ENCODE peak calls at places on chromosomes 7 and 10, in ten cellular contexts. One of them, this sample, is unnamed. For H3K27me3, the result is how much of the 10 kb centered on the place peaks cover.

GRCh38 chr7:40808409-40808942 is 673.7 kb downstream of the SUGCT start:
- DNase-seq in brain microvascular endothelial cell: peak
- DNase-seq in psoas muscle: no peak
- DNase-seq in PC-9: peak
- DNase-seq in right cardiac atrium: no peak
- DNase-seq in HepG2: no peak
- DNase-seq in CD8-positive, alpha-beta T cell: no peak
- DNase-seq in left ventricle myocardium inferior: no peak
- DNase-seq in tibial nerve: no peak
- DNase-seq in A673: no peak
- DNase-seq in this sample: no peak

GRCh38 chr7:93364806-93365205 is 132.6 kb downstream of the VPS50 start:
- DNase-seq in A673: no peak
- DNase-seq in CD8-positive, alpha-beta T cell: no peak
- DNase-seq in psoas muscle: no peak
- DNase-seq in tibial nerve: no peak
- DNase-seq in brain microvascular endothelial cell: no peak
- DNase-seq in right cardiac atrium: no peak
- DNase-seq in HepG2: no peak
- DNase-seq in PC-9: no peak
- DNase-seq in left ventricle myocardium inferior: no peak
- DNase-seq in this sample: no peak

GRCh38 chr10:97333351-97333600 is 1.3 kb downstream of the FRAT2 start:
- DNase-seq in HepG2: no peak
- DNase-seq in right cardiac atrium: peak
- DNase-seq in brain microvascular endothelial cell: no peak
- DNase-seq in PC-9: no peak
- DNase-seq in tibial nerve: no peak
- DNase-seq in CD8-positive, alpha-beta T cell: no peak
- DNase-seq in A673: peak
- DNase-seq in psoas muscle: no peak
- DNase-seq in left ventricle myocardium inferior: no peak
- DNase-seq in this sample: no peak

GRCh38 chr7:73717025-73717807 is 2.3 kb downstream of the STX1A start:
- DNase-seq in CD8-positive, alpha-beta T cell: no peak
- DNase-seq in tibial nerve: no peak
- DNase-seq in left ventricle myocardium inferior: no peak
- DNase-seq in PC-9: no peak
- DNase-seq in right cardiac atrium: peak
- DNase-seq in brain microvascular endothelial cell: peak
- DNase-seq in HepG2: no peak
- DNase-seq in psoas muscle: no peak
- DNase-seq in A673: no peak
- DNase-seq in this sample: no peak

GRCh38 chr10:103049237-103049636 is 131.1 kb downstream of the CNNM2 start:
- DNase-seq in A673: no peak
- DNase-seq in left ventricle myocardium inferior: no peak
- DNase-seq in CD8-positive, alpha-beta T cell: no peak
- DNase-seq in PC-9: no peak
- DNase-seq in brain microvascular endothelial cell: no peak
- DNase-seq in tibial nerve: no peak
- DNase-seq in HepG2: no peak
- DNase-seq in psoas muscle: no peak
- DNase-seq in right cardiac atrium: no peak
- DNase-seq in this sample: no peak

GRCh38 chr7:26376208-26376917 is 84.7 kb downstream of the SNX10 start:
- DNase-seq in HepG2: peak
- DNase-seq in brain microvascular endothelial cell: no peak
- DNase-seq in tibial nerve: no peak
- DNase-seq in A673: no peak
- DNase-seq in right cardiac atrium: peak
- DNase-seq in PC-9: peak
- DNase-seq in left ventricle myocardium inferior: peak
- DNase-seq in psoas muscle: peak
- DNase-seq in CD8-positive, alpha-beta T cell: no peak
- DNase-seq in this sample: no peak

GRCh38 chr10:9331583-9332008 is 1277.1 kb downstream of the GATA3 start:
- DNase-seq in PC-9: no peak
- DNase-seq in right cardiac atrium: no peak
- DNase-seq in CD8-positive, alpha-beta T cell: no peak
- DNase-seq in tibial nerve: no peak
- DNase-seq in psoas muscle: no peak
- DNase-seq in brain microvascular endothelial cell: peak
- DNase-seq in A673: peak
- DNase-seq in left ventricle myocardium inferior: no peak
- DNase-seq in HepG2: peak
- DNase-seq in this sample: no peak

GRCh38 chr7:4700577-4701235 is 18.6 kb downstream of the FOXK1 start:
- DNase-seq in left ventricle myocardium inferior: no peak
- DNase-seq in psoas muscle: no peak
- DNase-seq in HepG2: no peak
- DNase-seq in CD8-positive, alpha-beta T cell: no peak
- DNase-seq in right cardiac atrium: peak
- DNase-seq in A673: no peak
- DNase-seq in PC-9: no peak
- DNase-seq in brain microvascular endothelial cell: peak
- DNase-seq in tibial nerve: no peak
- DNase-seq in this sample: no peak

GRCh38 chr7:82444220-82445049 is 858 bp upstream of the CACNA2D1 start:
- DNase-seq in CD8-positive, alpha-beta T cell: no peak
- DNase-seq in psoas muscle: no peak
- DNase-seq in left ventricle myocardium inferior: no peak
- DNase-seq in HepG2: no peak
- DNase-seq in PC-9: no peak
- DNase-seq in right cardiac atrium: no peak
- DNase-seq in brain microvascular endothelial cell: no peak
- DNase-seq in tibial nerve: no peak
- DNase-seq in A673: no peak
- DNase-seq in this sample: no peak
- H3K4me3 ChIP-seq in CD8-positive, alpha-beta T cell: no peak
- H3K4me3 ChIP-seq in psoas muscle: peak
- H3K4me3 ChIP-seq in left ventricle myocardium inferior: peak
- H3K4me3 ChIP-seq in HepG2: no peak
- H3K4me3 ChIP-seq in PC-9: peak
- H3K4me3 ChIP-seq in right cardiac atrium: peak
- H3K4me3 ChIP-seq in brain microvascular endothelial cell: peak
- H3K4me3 ChIP-seq in tibial nerve: peak
- H3K4me3 ChIP-seq in A673: peak
- H3K4me3 ChIP-seq in this sample: peak

DNA sequence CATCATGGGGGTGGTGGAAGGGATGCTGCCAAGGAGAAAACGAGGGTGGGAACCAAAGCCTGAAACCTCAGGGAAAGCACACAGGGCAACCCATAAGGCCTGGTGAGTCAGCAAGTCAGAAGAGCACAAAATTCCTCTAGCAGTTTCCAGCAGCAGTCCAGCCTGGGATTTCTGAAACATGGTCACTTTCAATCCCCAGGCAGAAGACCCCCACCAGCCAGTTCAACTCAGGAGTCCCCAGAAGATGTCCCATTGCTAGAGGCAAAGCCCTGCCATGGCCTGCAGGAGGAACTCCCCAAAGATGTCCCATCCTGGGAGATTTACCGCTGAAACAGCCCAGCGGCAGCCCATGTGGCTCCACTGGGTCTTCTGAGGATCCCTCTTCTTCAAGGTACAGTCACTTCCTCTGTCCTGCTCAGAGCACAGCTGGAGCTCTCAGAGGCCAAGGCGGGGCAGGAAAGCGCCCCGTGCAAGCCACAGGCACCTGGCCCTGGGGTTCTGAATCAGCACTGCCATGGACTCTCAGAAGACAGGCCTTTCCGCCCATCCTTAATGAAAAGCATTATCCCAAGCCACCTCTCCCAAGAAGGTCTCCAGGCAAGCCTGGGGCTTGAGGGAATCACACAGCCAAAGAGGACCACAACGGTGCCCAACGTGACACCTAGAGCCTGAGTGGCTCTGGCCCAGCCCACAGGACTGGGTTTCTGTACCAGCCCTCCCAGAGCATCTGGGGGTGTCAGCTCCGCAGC is 196.9 kb downstream of the GRID1 start:
- DNase-seq in psoas muscle: no peak
- DNase-seq in tibial nerve: no peak
- DNase-seq in HepG2: no peak
- DNase-seq in CD8-positive, alpha-beta T cell: no peak
- DNase-seq in brain microvascular endothelial cell: no peak
- DNase-seq in PC-9: no peak
- DNase-seq in A673: no peak
- DNase-seq in left ventricle myocardium inferior: no peak
- DNase-seq in right cardiac atrium: no peak
- DNase-seq in this sample: no peak
- H3K27ac ChIP-seq in psoas muscle: no peak
- H3K27ac ChIP-seq in tibial nerve: no peak
- H3K27ac ChIP-seq in HepG2: no peak
- H3K27ac ChIP-seq in CD8-positive, alpha-beta T cell: no peak
- H3K27ac ChIP-seq in brain microvascular endothelial cell: no peak
- H3K27ac ChIP-seq in PC-9: no peak
- H3K27ac ChIP-seq in A673: no peak
- H3K27ac ChIP-seq in left ventricle myocardium inferior: no peak
- H3K27ac ChIP-seq in right cardiac atrium: no peak
- H3K27ac ChIP-seq in this sample: no peak

GRCh38 chr7:147088916-147089315 is 972.3 kb downstream of the CNTNAP2 start:
- DNase-seq in HepG2: no peak
- DNase-seq in A673: peak
- DNase-seq in right cardiac atrium: no peak
- DNase-seq in left ventricle myocardium inferior: no peak
- DNase-seq in CD8-positive, alpha-beta T cell: no peak
- DNase-seq in brain microvascular endothelial cell: no peak
- DNase-seq in PC-9: no peak
- DNase-seq in psoas muscle: no peak
- DNase-seq in tibial nerve: no peak
- DNase-seq in this sample: no peak

DNA sequence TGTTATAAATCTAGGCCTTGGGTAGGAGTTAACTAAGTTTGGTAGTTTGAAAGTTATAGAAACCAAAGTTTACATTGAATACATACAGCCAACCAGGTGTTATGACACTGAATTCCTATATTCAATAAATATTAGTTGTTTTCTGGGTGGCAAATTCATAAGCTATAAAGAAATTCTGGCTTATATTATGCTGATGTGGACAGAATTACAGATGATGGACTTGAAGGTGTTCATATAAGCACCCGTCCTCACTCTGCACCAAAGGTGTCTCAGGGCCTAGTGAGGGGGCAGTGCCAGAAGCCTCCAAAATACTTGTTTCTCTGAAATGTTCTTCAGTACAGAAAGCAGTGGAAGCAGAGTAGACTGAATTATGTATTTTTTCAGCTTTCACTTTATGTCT is 973.0 kb downstream of the CNTNAP2 start:
- DNase-seq in tibial nerve: no peak
- DNase-seq in CD8-positive, alpha-beta T cell: no peak
- DNase-seq in right cardiac atrium: no peak
- DNase-seq in A673: no peak
- DNase-seq in psoas muscle: no peak
- DNase-seq in brain microvascular endothelial cell: no peak
- DNase-seq in HepG2: no peak
- DNase-seq in PC-9: no peak
- DNase-seq in left ventricle myocardium inferior: no peak
- DNase-seq in this sample: no peak
- H3K27me3 ChIP-seq in tibial nerve: under half
- H3K27me3 ChIP-seq in CD8-positive, alpha-beta T cell: under half
- H3K27me3 ChIP-seq in right cardiac atrium: under half
- H3K27me3 ChIP-seq in A673: under half
- H3K27me3 ChIP-seq in psoas muscle: under half
- H3K27me3 ChIP-seq in brain microvascular endothelial cell: under half
- H3K27me3 ChIP-seq in HepG2: under half
- H3K27me3 ChIP-seq in PC-9: under half
- H3K27me3 ChIP-seq in left ventricle myocardium inferior: under half
- H3K27me3 ChIP-seq in this sample: under half

DNA sequence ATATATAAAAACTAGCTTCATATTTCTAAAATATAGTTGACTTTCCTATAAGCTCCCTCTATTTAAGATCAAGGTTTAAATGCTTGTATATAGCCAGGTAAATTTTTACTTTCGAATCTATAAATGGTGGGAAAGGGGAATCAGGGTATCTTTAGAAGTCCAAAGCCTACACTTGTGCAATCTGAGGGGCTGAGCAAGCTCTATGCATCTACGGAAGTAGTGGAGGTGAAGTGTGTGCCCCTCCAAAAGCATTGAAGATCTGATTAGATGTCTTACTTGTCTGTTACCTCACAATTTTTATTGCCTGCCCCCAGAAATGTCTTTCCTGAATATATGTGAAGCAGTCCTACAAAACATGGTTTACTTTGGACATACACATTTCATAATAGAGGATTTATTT is 1.6 kb downstream of the AKAP9 start:
- DNase-seq in psoas muscle: no peak
- DNase-seq in A673: no peak
- DNase-seq in brain microvascular endothelial cell: no peak
- DNase-seq in left ventricle myocardium inferior: no peak
- DNase-seq in right cardiac atrium: no peak
- DNase-seq in PC-9: no peak
- DNase-seq in CD8-positive, alpha-beta T cell: no peak
- DNase-seq in HepG2: peak
- DNase-seq in tibial nerve: no peak
- DNase-seq in this sample: no peak
- H3K4me3 ChIP-seq in psoas muscle: peak
- H3K4me3 ChIP-seq in A673: peak
- H3K4me3 ChIP-seq in brain microvascular endothelial cell: peak
- H3K4me3 ChIP-seq in left ventricle myocardium inferior: peak
- H3K4me3 ChIP-seq in right cardiac atrium: peak
- H3K4me3 ChIP-seq in PC-9: peak
- H3K4me3 ChIP-seq in CD8-positive, alpha-beta T cell: no peak
- H3K4me3 ChIP-seq in HepG2: peak
- H3K4me3 ChIP-seq in tibial nerve: no peak
- H3K4me3 ChIP-seq in this sample: no peak